ENCODE peak calls at places on chromosomes 6 and 20, in eight cellular contexts. G is keratinocyte, Q is brain microvascular endothelial cell, U is OCI-LY7, D is tibial nerve, V is HCT116, N is RWPE1, K is Panc1. Y is an unnamed sample.

GRCh38 chr6:38432479-38432878 is 207.2 kb downstream of the BTBD9 start:
- DNase-seq in G (no peak), Q (peak), U (no peak), D (no peak), V (no peak), N (peak), K (no peak), Y (no peak)

GRCh38 chr6:95768539-95768938 is 191.2 kb downstream of the MANEA start:
- DNase-seq in G (no peak), Q (no peak), U (no peak), D (no peak), V (no peak), N (no peak), K (no peak), Y (no peak)

GRCh38 chr20:44217342-44218092 is 6.9 kb upstream of the OSER1 start:
- DNase-seq in G (no peak), Q (peak), U (peak), D (no peak), V (peak), N (peak), K (no peak), Y (peak)

GRCh38 chr6:86938814-86939213 is 1.5 kb downstream of the HTR1E start:
- DNase-seq in G (no peak), Q (no peak), U (no peak), D (no peak), V (no peak), N (no peak), K (no peak), Y (no peak)

GRCh38 chr20:24567508-24567907 is 98.1 kb downstream of the SYNDIG1 start:
- DNase-seq in G (no peak), Q (no peak), U (no peak), D (no peak), V (no peak), N (no peak), K (no peak), Y (no peak)

GRCh38 chr6:39452306-39452705 is 129.8 kb upstream of the KCNK16 start:
- DNase-seq in G (peak), Q (peak), U (no peak), D (no peak), V (no peak), N (peak), K (no peak), Y (no peak)

GRCh38 chr20:60138263-60139127 is 180.3 kb downstream of the CDH26 start:
- DNase-seq in G (no peak), Q (peak), U (peak), D (no peak), V (no peak), N (peak), K (no peak), Y (no peak)

GRCh38 chr20:24664266-24664986 is 195.0 kb downstream of the SYNDIG1 start:
- DNase-seq in G (no peak), Q (no peak), U (no peak), D (no peak), V (no peak), N (no peak), K (no peak), Y (no peak)

GRCh38 chr6:74946961-74947360 is 258.9 kb downstream of the COL12A1 start:
- DNase-seq in G (no peak), Q (peak), U (no peak), D (no peak), V (peak), N (peak), K (no peak), Y (no peak)

GRCh38 chr6:169650959-169651292 is 50.9 kb downstream of the WDR27 start:
- DNase-seq in G (no peak), Q (no peak), U (no peak), D (no peak), V (no peak), N (no peak), K (no peak), Y (no peak)

GRCh38 chr6:133977983-133978895 is 25.2 kb downstream of the TBPL1 start:
- DNase-seq in G (no peak), Q (peak), U (no peak), D (no peak), V (no peak), N (peak), K (no peak), Y (peak)

GRCh38 chr6:117498159-117498558 is 15.7 kb downstream of the DCBLD1 start:
- DNase-seq in G (no peak), Q (peak), U (no peak), D (no peak), V (no peak), N (peak), K (no peak), Y (no peak)

GRCh38 chr20:62922451-62922921 is 3.8 kb downstream of the DIDO1 start:
- DNase-seq in G (no peak), Q (no peak), U (peak), D (no peak), V (no peak), N (no peak), K (no peak), Y (no peak)

GRCh38 chr6:11471261-11471660 is 66.3 kb upstream of the TMEM170B start:
- DNase-seq in G (no peak), Q (no peak), U (no peak), D (no peak), V (no peak), N (no peak), K (no peak), Y (no peak)

GRCh38 chr20:51566594-51566993 is 24.1 kb upstream of the NFATC2 start:
- DNase-seq in G (no peak), Q (no peak), U (no peak), D (no peak), V (no peak), N (no peak), K (no peak), Y (no peak)

GRCh38 chr6:159686697-159687096 is 6.3 kb downstream of the SOD2 start:
- DNase-seq in G (no peak), Q (no peak), U (no peak), D (no peak), V (no peak), N (no peak), K (no peak), Y (no peak)

GRCh38 chr6:144559865-144560603 is 274.9 kb downstream of the UTRN start:
- DNase-seq in G (no peak), Q (peak), U (no peak), D (no peak), V (no peak), N (no peak), K (no peak), Y (no peak)

GRCh38 chr6:148367418-148368024 is 24.9 kb downstream of the SASH1 start:
- DNase-seq in G (no peak), Q (peak), U (no peak), D (peak), V (no peak), N (peak), K (no peak), Y (no peak)

GRCh38 chr6:3593161-3593560 is 136.3 kb upstream of the SLC22A23 start:
- DNase-seq in G (peak), Q (no peak), U (no peak), D (no peak), V (no peak), N (no peak), K (no peak), Y (no peak)

GRCh38 chr20:45592574-45593189 is 13.6 kb upstream of the WFDC8 start:
- DNase-seq in G (no peak), Q (peak), U (peak), D (no peak), V (peak), N (peak), K (peak), Y (peak)

GRCh38 chr6:16729744-16730143 is 31.5 kb downstream of the ATXN1 start:
- DNase-seq in G (no peak), Q (no peak), U (no peak), D (no peak), V (no peak), N (no peak), K (no peak), Y (no peak)

GRCh38 chr20:51583499-51583898 is 41.0 kb upstream of the NFATC2 start:
- DNase-seq in G (no peak), Q (no peak), U (no peak), D (no peak), V (no peak), N (no peak), K (no peak), Y (no peak)

GRCh38 chr20:38296433-38296832 is 7.5 kb upstream of the BPI start:
- DNase-seq in G (no peak), Q (no peak), U (no peak), D (no peak), V (no peak), N (no peak), K (no peak), Y (no peak)

GRCh38 chr6:57261896-57262295 is 39.8 kb upstream of the RAB23 start:
- DNase-seq in G (no peak), Q (no peak), U (no peak), D (no peak), V (no peak), N (no peak), K (no peak), Y (no peak)

GRCh38 chr6:54019860-54020259 is 91.4 kb upstream of the MLIP start:
- DNase-seq in G (no peak), Q (no peak), U (no peak), D (no peak), V (no peak), N (no peak), K (no peak), Y (no peak)

GRCh38 chr20:33811763-33812672 is 870 bp downstream of the CHMP4B start:
- DNase-seq in G (peak), Q (peak), U (peak), D (peak), V (no peak), N (peak), K (peak), Y (peak)

GRCh38 chr6:103675807-103676406 is 1183.8 kb downstream of the HACE1 start:
- DNase-seq in G (no peak), Q (peak), U (no peak), D (no peak), V (no peak), N (no peak), K (no peak), Y (no peak)

GRCh38 chr20:45822863-45823262 is 4.2 kb downstream of the TNNC2 start:
- DNase-seq in G (no peak), Q (no peak), U (no peak), D (no peak), V (no peak), N (peak), K (no peak), Y (no peak)

GRCh38 chr20:24747015-24747712 is 201.9 kb upstream of the CST7 start:
- DNase-seq in G (no peak), Q (no peak), U (no peak), D (no peak), V (no peak), N (no peak), K (no peak), Y (no peak)

GRCh38 chr6:15389079-15389758 is 143.3 kb downstream of the JARID2 start:
- DNase-seq in G (no peak), Q (no peak), U (no peak), D (no peak), V (no peak), N (no peak), K (no peak), Y (no peak)
- H3K27ac ChIP-seq in G (no peak), Q (no peak), U (no peak), D (no peak), V (no peak), N (no peak), K (no peak), Y (peak)

GRCh38 chr6:130971504-130971903 is 91.5 kb downstream of the EPB41L2 start:
- DNase-seq in G (no peak), Q (no peak), U (no peak), D (no peak), V (no peak), N (no peak), K (no peak), Y (no peak)
- H3K27ac ChIP-seq in G (no peak), Q (no peak), U (no peak), D (no peak), V (no peak), N (no peak), K (peak), Y (no peak)

GRCh38 chr6:47647188-47647587 is 51.2 kb upstream of the ADGRF4 start:
- DNase-seq in G (no peak), Q (no peak), U (no peak), D (no peak), V (no peak), N (no peak), K (no peak), Y (no peak)
- H3K27ac ChIP-seq in G (no peak), Q (no peak), U (no peak), D (no peak), V (no peak), N (no peak), K (no peak), Y (no peak)

GRCh38 chr6:5219292-5219691 is 41.5 kb downstream of the LYRM4 start:
- DNase-seq in G (no peak), Q (no peak), U (no peak), D (no peak), V (no peak), N (no peak), K (no peak), Y (no peak)
- H3K27ac ChIP-seq in G (no peak), Q (no peak), U (no peak), D (no peak), V (no peak), N (no peak), K (no peak), Y (no peak)

GRCh38 chr6:131831392-131831791 is 23.6 kb downstream of the ENPP1 start:
- DNase-seq in G (no peak), Q (peak), U (no peak), D (no peak), V (no peak), N (no peak), K (no peak), Y (no peak)
- H3K27ac ChIP-seq in G (no peak), Q (peak), U (no peak), D (no peak), V (no peak), N (no peak), K (no peak), Y (no peak)

GRCh38 chr6:155274106-155274505 is 10.3 kb downstream of the CLDN20 start:
- DNase-seq in G (no peak), Q (no peak), U (no peak), D (no peak), V (no peak), N (no peak), K (no peak), Y (no peak)

GRCh38 chr6:155276638-155277037 is 12.8 kb downstream of the CLDN20 start:
- DNase-seq in G (no peak), Q (no peak), U (no peak), D (no peak), V (no peak), N (no peak), K (no peak), Y (no peak)

GRCh38 chr6:155273438-155273837 is 9.6 kb downstream of the CLDN20 start:
- DNase-seq in G (no peak), Q (peak), U (no peak), D (no peak), V (no peak), N (peak), K (no peak), Y (no peak)

GRCh38 chr6:155274533-155274932 is 10.7 kb downstream of the CLDN20 start:
- DNase-seq in G (peak), Q (peak), U (no peak), D (no peak), V (no peak), N (peak), K (no peak), Y (no peak)

DNA sequence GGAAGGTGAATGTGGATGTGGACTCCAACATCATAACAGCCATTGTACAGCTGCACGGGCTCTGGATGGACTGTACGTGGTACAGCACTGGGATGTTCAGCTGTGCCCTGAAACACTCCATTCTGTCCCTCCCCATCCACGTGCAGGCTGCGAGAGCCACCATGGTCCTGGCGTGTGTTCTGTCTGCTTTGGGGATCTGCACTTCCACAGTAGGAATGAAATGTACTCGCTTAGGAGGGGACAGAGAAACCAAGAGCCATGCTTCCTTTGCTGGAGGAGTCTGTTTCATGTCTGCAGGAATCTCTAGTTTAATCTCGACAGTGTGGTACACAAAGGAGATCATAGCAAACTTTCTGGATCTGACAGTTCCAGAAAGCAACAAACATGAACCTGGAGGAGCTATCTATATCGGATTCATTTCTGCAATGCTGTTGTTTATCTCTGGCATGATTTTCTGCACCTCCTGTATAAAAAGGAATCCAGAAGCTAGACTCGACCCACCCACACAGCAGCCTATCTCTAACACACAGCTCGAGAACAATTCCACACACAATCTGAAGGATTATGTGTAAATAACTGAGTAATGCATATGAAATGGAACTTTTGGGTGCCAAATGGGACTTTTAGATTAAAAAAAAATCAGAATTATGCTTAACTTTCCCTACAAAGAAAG is 12.1 kb downstream of the CLDN20 start:
- DNase-seq in G (no peak), Q (peak), U (no peak), D (no peak), V (no peak), N (no peak), K (no peak), Y (no peak)
- H3K27ac ChIP-seq in G (no peak), Q (peak), U (no peak), D (peak), V (no peak), N (peak), K (no peak), Y (no peak)

GRCh38 chr20:49372095-49372734 is 94.4 kb upstream of the ZNFX1 start:
- DNase-seq in G (peak), Q (no peak), U (no peak), D (no peak), V (no peak), N (peak), K (no peak), Y (no peak)

GRCh38 chr20:49366687-49367086 is 88.8 kb upstream of the ZNFX1 start:
- DNase-seq in G (no peak), Q (no peak), U (no peak), D (no peak), V (no peak), N (no peak), K (no peak), Y (no peak)

GRCh38 chr20:49367113-49367512 is 89.3 kb upstream of the ZNFX1 start:
- DNase-seq in G (no peak), Q (no peak), U (no peak), D (no peak), V (no peak), N (no peak), K (no peak), Y (no peak)

GRCh38 chr20:49368596-49368995 is 90.7 kb upstream of the ZNFX1 start:
- DNase-seq in G (no peak), Q (no peak), U (no peak), D (no peak), V (no peak), N (no peak), K (no peak), Y (no peak)
- H3K27ac ChIP-seq in G (no peak), Q (no peak), U (no peak), D (no peak), V (no peak), N (no peak), K (peak), Y (no peak)

DNA sequence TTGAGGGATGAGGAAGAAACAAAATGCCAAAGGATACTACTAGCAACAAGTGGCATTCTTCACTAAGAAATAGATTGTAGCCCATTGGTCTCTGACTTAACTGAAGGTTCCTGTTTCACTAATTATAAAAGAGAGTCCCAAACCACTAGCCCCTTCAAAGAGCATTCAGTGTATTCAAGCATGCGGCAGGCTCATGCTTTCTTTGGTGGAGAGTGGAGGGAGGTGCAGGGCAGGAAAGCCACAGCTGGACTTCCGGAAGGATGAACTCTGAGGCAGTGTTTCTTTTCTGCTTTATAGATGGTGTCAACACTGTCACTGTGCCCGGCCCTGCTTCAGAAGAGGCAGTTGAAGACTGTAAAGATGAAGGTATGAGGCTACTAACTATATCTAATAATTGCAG is 636.1 kb downstream of the KIF16B start:
- DNase-seq in G (no peak), Q (no peak), U (peak), D (no peak), V (no peak), N (no peak), K (no peak), Y (no peak)
- H3K27ac ChIP-seq in G (no peak), Q (no peak), U (peak), D (no peak), V (no peak), N (no peak), K (no peak), Y (no peak)

DNA sequence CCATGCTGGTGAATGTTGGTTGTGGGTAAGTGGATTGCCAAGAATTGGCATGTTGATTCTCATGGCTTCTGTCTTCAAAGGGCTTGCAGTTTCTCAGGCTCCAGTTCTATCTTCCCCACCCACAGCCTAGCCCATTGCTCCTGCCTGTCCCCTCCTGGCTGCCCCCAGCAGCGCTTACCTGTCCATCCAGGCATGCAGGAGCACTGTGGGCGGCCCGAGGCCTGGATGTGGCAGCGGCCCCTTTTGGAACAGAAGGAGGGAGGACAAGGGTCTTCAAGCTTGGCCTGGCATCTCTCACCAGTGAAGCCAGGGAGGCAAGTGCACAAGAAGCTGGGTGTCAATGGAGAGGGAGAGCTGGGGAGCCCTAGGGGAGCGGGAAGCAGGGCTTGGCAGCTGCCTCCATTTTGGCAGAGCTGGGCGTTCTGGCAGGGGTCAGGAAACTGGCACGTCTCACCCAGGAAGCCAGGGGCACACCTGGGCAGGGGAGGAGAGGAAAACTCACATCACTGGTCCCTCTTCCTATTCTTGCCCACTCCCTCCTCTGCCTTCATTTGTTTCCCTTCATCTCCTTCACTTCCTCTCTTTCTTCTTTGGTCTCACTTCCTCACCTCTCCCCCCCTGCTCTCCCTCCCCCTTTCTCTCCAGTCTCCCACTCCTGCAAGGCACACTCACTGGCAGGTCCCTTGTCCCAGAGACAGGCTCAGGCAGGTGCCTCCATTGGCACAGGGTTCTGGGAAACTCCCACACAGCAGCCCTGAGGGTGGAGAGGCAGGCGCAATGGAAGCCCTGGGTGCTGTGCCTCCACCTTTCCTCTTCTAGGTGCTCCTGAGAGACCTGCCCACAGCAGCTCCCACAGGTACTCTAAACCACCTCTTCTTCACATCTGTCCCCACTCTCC is 1.3 kb downstream of the NOTCH4 start:
- DNase-seq in G (no peak), Q (no peak), U (peak), D (no peak), V (no peak), N (no peak), K (no peak), Y (no peak)
- H3K27ac ChIP-seq in G (no peak), Q (no peak), U (no peak), D (no peak), V (no peak), N (no peak), K (no peak), Y (no peak)

GRCh38 chr6:89693207-89693606 is 54.7 kb upstream of the LYRM2 start:
- DNase-seq in G (no peak), Q (no peak), U (no peak), D (no peak), V (no peak), N (no peak), K (no peak), Y (no peak)
- H3K27ac ChIP-seq in G (no peak), Q (no peak), U (no peak), D (no peak), V (no peak), N (no peak), K (no peak), Y (no peak)

Y was measured in A549.